ENCODE peak calls at places on chromosome 1, in five cellular contexts. P, W, T, V and U are unnamed samples.

GRCh38 chr1:27561126-27561899 is 42.6 kb downstream of the AHDC1 start:
- DNase-seq in P (no peak), W (no peak), T (no peak), V (no peak), U (no peak)

GRCh38 chr1:41664861-41665640 is 180.6 kb upstream of the EDN2 start:
- DNase-seq in P (peak; percentile 81), W (no peak), T (peak; percentile 39), V (no peak), U (no peak)

GRCh38 chr1:218330043-218330623 is 15.0 kb upstream of the TGFB2 start:
- DNase-seq in P (peak; percentile 61), W (no peak), T (peak; percentile 31), V (no peak), U (peak; percentile 44)

GRCh38 chr1:42046772-42047552 is 106.2 kb upstream of the GUCA2B start:
- DNase-seq in P (no peak), W (no peak), T (no peak), V (no peak), U (peak; percentile 19)

GRCh38 chr1:220750126-220750525 is 2.0 kb downstream of the MTARC2 start:
- DNase-seq in P (no peak), W (no peak), T (no peak), V (no peak), U (no peak)

GRCh38 chr1:48250572-48250971 is 28.1 kb downstream of the SLC5A9 start:
- DNase-seq in P (no peak), W (no peak), T (no peak), V (peak; percentile 24), U (no peak)

GRCh38 chr1:152410028-152410427 is 4.0 kb downstream of the CRNN start:
- DNase-seq in P (no peak), W (no peak), T (no peak), V (no peak), U (no peak)

GRCh38 chr1:223775054-223775453 is 62.7 kb downstream of the CAPN2 start:
- DNase-seq in P (peak; percentile 30), W (no peak), T (no peak), V (no peak), U (no peak)

GRCh38 chr1:218711021-218711420 is 365.9 kb downstream of the TGFB2 start:
- DNase-seq in P (peak; percentile 26), W (no peak), T (no peak), V (no peak), U (no peak)

GRCh38 chr1:231702321-231702720 is 75.7 kb downstream of the DISC1 start:
- DNase-seq in P (no peak), W (no peak), T (no peak), V (no peak), U (peak; percentile 28)

GRCh38 chr1:63691672-63692425 is 82.0 kb upstream of the ROR1 start:
- DNase-seq in P (peak; percentile 94), W (no peak), T (peak; percentile 78), V (peak; percentile 62), U (peak; percentile 96)

GRCh38 chr1:11383553-11384169 is 95.3 kb upstream of the DISP3 start:
- DNase-seq in P (no peak), W (no peak), T (no peak), V (no peak), U (no peak)

GRCh38 chr1:242086093-242086492 is 87.2 kb upstream of the MAP1LC3C start:
- DNase-seq in P (no peak), W (no peak), T (no peak), V (no peak), U (no peak)

GRCh38 chr1:3219005-3219724 is 150.2 kb downstream of the PRDM16 start:
- DNase-seq in P (no peak), W (no peak), T (no peak), V (peak; percentile 36), U (no peak)

GRCh38 chr1:56576880-56577858 is 2.2 kb downstream of the PLPP3 start:
- DNase-seq in P (peak; percentile 40), W (no peak), T (peak; percentile 21), V (no peak), U (peak; percentile 56)

GRCh38 chr1:167439301-167439988 is 78.9 kb downstream of the CD247 start:
- DNase-seq in P (peak; percentile 28), W (no peak), T (no peak), V (no peak), U (peak; percentile 65)

DNA sequence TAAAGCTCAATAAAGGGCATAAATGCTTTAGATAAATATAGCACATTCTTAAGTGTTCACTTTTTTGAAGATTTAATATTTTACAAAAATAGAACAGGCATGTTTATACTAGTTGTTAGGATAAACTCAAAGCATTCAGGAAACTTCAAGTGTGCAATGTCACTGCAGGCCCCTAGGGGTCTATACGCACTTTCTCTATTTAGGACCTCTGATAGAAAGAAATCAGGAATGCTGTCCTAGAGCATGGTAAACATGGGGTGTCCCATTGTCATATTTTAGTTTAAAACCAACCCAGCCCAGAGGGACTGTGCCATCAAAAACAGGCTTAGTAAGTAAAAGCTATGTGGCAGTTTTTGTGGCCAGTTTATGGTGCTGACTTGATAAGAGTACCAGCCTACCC is 102.2 kb downstream of the BARHL2 start:
- DNase-seq in P (no peak), W (no peak), T (no peak), V (no peak), U (no peak)
- TF ChIP-seq CTCF in P (peak; percentile 22), W (peak; percentile 14), T (peak; percentile 60), V (peak; percentile 18), U (peak; percentile 23)

GRCh38 chr1:193185861-193186714 is at the start of gene B3GALT2:
- DNase-seq in P (peak; percentile 70), W (no peak), T (no peak), V (peak; percentile 32), U (peak; percentile 30)
- H3K27ac ChIP-seq in P (peak within 1 kb of the TSS; percentile 81), W (peak within 1 kb of the TSS; percentile 35), T (no peak within 1 kb of the TSS), V (peak within 1 kb of the TSS; percentile 70), U (peak within 1 kb of the TSS; percentile 67)

GRCh38 chr1:37477946-37478345 is 3.6 kb downstream of the ZC3H12A start:
- DNase-seq in P (no peak), W (peak; percentile 79), T (no peak), V (peak; percentile 23), U (no peak)

GRCh38 chr1:37476087-37476452 is 1.7 kb downstream of the ZC3H12A start:
- DNase-seq in P (no peak), W (no peak), T (no peak), V (peak; percentile 13), U (no peak)

GRCh38 chr1:37478451-37478871 is 4.1 kb downstream of the ZC3H12A start:
- DNase-seq in P (peak; percentile 77), W (no peak), T (no peak), V (peak; percentile 24), U (peak; percentile 50)

GRCh38 chr1:37476460-37477197 is 2.2 kb downstream of the ZC3H12A start:
- DNase-seq in P (peak; percentile 84), W (peak; percentile 79), T (no peak), V (peak; percentile 82), U (no peak)

DNA sequence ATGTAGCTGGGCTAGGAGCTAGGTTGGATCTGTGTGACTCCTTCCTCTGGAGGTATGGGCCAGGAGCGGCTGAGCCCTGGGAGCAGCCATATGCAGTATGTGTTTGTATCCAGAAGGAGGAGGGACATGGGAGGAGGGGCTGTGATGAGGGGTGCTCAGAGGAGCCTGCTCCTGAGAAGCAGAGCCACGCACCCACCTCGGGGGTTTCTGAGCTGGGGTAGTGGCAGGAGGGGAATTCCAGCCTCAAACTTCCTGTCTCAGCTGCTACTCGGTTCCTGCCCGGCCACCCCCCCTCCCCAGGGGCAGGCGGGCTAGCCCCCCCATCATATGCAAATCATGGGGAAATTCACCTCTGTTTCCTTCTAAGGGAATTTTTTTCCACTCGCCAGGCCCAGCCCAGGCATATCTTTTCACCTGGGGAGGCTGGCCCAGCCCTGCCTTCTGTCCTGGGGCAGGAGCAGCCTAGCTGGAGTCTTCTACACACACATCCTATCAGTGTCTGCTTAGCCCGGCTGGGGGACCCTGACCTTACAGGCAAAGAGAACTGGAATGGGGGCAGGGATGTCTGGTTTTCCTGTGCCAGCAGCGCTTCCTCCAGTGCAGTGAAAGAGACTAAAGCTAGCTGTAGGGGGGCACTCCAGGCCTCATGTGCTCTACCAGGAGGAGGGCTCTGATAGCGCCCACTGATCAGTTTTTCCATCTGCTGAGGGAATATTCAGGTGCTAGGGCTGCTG is 3.0 kb downstream of the ZC3H12A start:
- DNase-seq in P (peak; percentile 78), W (peak; percentile 92), T (no peak), V (peak; percentile 87), U (peak; percentile 67)
- H3K4me3 ChIP-seq in P (peak overlapping the region; percentile 95), W (peak overlapping the region; percentile 97), T (peak overlapping the region; percentile 80), V (peak overlapping the region; percentile 26), U (no peak overlapping the region)

GRCh38 chr1:50832167-50832566 is 127.9 kb downstream of the FAF1 start:
- DNase-seq in P (no peak), W (no peak), T (no peak), V (no peak), U (no peak)

GRCh38 chr1:50833216-50833615 is 126.9 kb downstream of the FAF1 start:
- DNase-seq in P (no peak), W (no peak), T (no peak), V (no peak), U (no peak)

GRCh38 chr1:50830621-50831020 is 129.4 kb downstream of the FAF1 start:
- DNase-seq in P (peak; percentile 10), W (no peak), T (no peak), V (no peak), U (no peak)

GRCh38 chr1:50829010-50829958 is 130.8 kb downstream of the FAF1 start:
- DNase-seq in P (no peak), W (no peak), T (no peak), V (no peak), U (peak; percentile 55)

GRCh38 chr1:50831300-50832061 is 128.6 kb downstream of the FAF1 start:
- DNase-seq in P (no peak), W (no peak), T (no peak), V (no peak), U (no peak)
- TF ChIP-seq CTCF in P (no peak), W (no peak), T (no peak), V (no peak), U (no peak)

DNA sequence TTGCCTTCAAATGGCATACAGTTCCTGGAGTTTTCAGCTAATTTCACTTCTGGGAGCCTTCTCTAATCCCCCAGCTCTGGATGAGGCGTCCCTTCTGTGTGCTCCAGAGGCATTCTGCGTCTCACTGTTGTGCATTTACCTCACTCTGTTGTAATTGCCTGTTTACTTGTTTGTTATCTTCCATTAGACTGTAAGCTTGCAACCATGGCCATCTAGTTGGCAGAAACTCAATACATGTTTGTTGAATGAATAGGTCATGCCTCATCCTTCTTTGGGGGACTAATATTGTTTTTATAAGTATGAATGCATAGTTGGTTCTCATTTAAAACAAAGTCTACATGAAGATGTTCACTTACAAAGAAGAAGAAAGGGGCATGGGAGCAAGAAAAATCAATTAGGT is 5.8 kb downstream of the RGL1 start:
- DNase-seq in P (no peak), W (no peak), T (no peak), V (no peak), U (no peak)
- H3K27ac ChIP-seq in P (no peak overlapping the region), W (no peak overlapping the region), T (no peak overlapping the region), V (no peak overlapping the region), U (peak overlapping the region; percentile 92)

DNA sequence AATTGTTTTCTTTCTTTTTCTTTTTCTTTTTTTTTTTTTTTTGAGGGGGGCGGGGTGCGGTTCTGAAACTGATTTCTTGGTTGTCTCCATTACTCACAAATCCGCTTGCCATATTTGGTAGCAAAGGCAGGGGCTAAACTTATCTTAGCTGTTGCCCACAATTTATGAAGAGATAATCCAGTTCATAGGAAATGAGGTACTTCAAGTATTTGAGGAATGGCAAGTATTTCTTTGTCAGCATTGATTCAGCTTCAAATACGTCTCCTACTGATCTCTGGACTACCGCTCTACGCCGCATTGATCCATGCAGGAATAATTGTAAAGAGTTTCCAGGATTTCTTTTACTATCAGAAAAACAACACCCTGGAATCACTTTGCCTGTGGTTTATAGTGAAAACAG is 289.2 kb upstream of the DPYD start:
- DNase-seq in P (peak; percentile 96), W (no peak), T (no peak), V (no peak), U (peak; percentile 90)
- H3K4me3 ChIP-seq in P (peak overlapping the region; percentile 11), W (no peak overlapping the region), T (no peak overlapping the region), V (no peak overlapping the region), U (no peak overlapping the region)

GRCh38 chr1:156337888-156338179 is 258 bp downstream of the CCT3 start:
- DNase-seq in P (no peak), W (no peak), T (no peak), V (no peak), U (no peak)
- TF ChIP-seq CTCF in P (peak; percentile 15), W (no peak), T (no peak), V (no peak), U (no peak)